ENCODE peak calls at places on chromosome 1, in four cellular contexts. One of them, this sample, is unnamed.

GRCh38 chr1:203325418-203326091 is 20.2 kb downstream of the BTG2 start:
- DNase-seq in NCI-H345: peak; percentile 92
- DNase-seq in NCI-H1436: peak; percentile 81
- DNase-seq in ELR: no peak
- DNase-seq in this sample: peak; percentile 99

GRCh38 chr1:43509740-43510375 is 20.8 kb upstream of the PTPRF start:
- DNase-seq in NCI-H345: no peak
- DNase-seq in NCI-H1436: no peak
- DNase-seq in ELR: no peak
- DNase-seq in this sample: no peak

GRCh38 chr1:180646547-180646946 is 14.7 kb downstream of the XPR1 start:
- DNase-seq in NCI-H345: no peak
- DNase-seq in NCI-H1436: no peak
- DNase-seq in ELR: no peak
- DNase-seq in this sample: no peak

GRCh38 chr1:208929575-208929974 is 653.9 kb upstream of the CAMK1G start:
- DNase-seq in NCI-H345: no peak
- DNase-seq in NCI-H1436: no peak
- DNase-seq in ELR: peak; percentile 82
- DNase-seq in this sample: no peak

GRCh38 chr1:177780096-177780700 is 189.7 kb downstream of the SEC16B start:
- DNase-seq in NCI-H345: peak; percentile 49
- DNase-seq in NCI-H1436: peak; percentile 44
- DNase-seq in ELR: peak; percentile 65
- DNase-seq in this sample: peak; percentile 45

GRCh38 chr1:61318319-61319125 is 236.2 kb downstream of the NFIA start:
- DNase-seq in NCI-H345: no peak
- DNase-seq in NCI-H1436: no peak
- DNase-seq in ELR: peak; percentile 33
- DNase-seq in this sample: no peak

GRCh38 chr1:93967276-93967675 is 58.0 kb upstream of the GCLM start:
- DNase-seq in NCI-H345: no peak
- DNase-seq in NCI-H1436: no peak
- DNase-seq in ELR: no peak
- DNase-seq in this sample: peak; percentile 65

GRCh38 chr1:11156441-11156840 is 32.7 kb upstream of the ANGPTL7 start:
- DNase-seq in NCI-H345: no peak
- DNase-seq in NCI-H1436: no peak
- DNase-seq in ELR: no peak
- DNase-seq in this sample: no peak

This sample was measured in WERI-Rb-1.